ENCODE peak calls at places on chromosome 2, in six cellular contexts. S is lower leg skin, Z is HFFc6, I is T-helper 1 cell, Q is neural progenitor cell, A is endothelial cell. R is an unnamed sample.
A peak's percentile ranks its signal among the peaks of the same experiment; 100 is the strongest.

GRCh38 chr2:61179701-61180639 is 18.0 kb downstream of the C2orf74 start:
- DNase-seq in S (no peak), Z (peak; percentile 63), Q (no peak), I (no peak), A (no peak), R (no peak)

GRCh38 chr2:10389596-10389995 is 58.5 kb downstream of the ODC1 start:
- DNase-seq in Q (no peak), I (no peak), S (peak; percentile 73), A (no peak), Z (peak; percentile 82), R (no peak)

GRCh38 chr2:237648016-237648381 is 20.6 kb downstream of the LRRFIP1 start:
- DNase-seq in A (no peak), Z (no peak), S (no peak), Q (no peak), I (no peak), R (no peak)

GRCh38 chr2:96195410-96196071 is 13.1 kb downstream of the STARD7 start:
- DNase-seq in A (no peak), I (no peak), Q (no peak), S (no peak), Z (peak; percentile 92), R (no peak)

GRCh38 chr2:24353933-24354332 is 6.4 kb downstream of the ITSN2 start:
- DNase-seq in S (no peak), I (no peak), A (no peak), Z (no peak), Q (no peak), R (no peak)

GRCh38 chr2:28400921-28401320 is 8.3 kb downstream of the FOSL2 start:
- DNase-seq in A (no peak), Z (no peak), S (no peak), Q (no peak), I (no peak), R (no peak)

GRCh38 chr2:216011320-216011849 is 2.0 kb downstream of the MREG start:
- DNase-seq in Z (no peak), S (no peak), A (no peak), I (no peak), Q (no peak), R (no peak)

GRCh38 chr2:143807677-143808076 is 678.5 kb downstream of the ARHGAP15 start:
- DNase-seq in I (no peak), S (peak; percentile 73), Q (no peak), A (no peak), Z (no peak), R (no peak)

GRCh38 chr2:167599228-167599627 is 648.2 kb downstream of the STK39 start:
- DNase-seq in Z (no peak), Q (no peak), A (no peak), I (no peak), S (no peak), R (no peak)

GRCh38 chr2:159200498-159200897 is 86.0 kb downstream of the WDSUB1 start:
- DNase-seq in Q (no peak), Z (peak; percentile 41), A (no peak), S (no peak), I (no peak), R (no peak)

GRCh38 chr2:138238908-138239307 is 262.7 kb upstream of the SPOPL start:
- DNase-seq in I (no peak), Q (no peak), Z (no peak), A (no peak), S (no peak), R (no peak)

GRCh38 chr2:162821718-162822117 is 16.8 kb downstream of the KCNH7 start:
- DNase-seq in I (no peak), Z (no peak), Q (no peak), A (no peak), S (no peak), R (no peak)

GRCh38 chr2:234171666-234172065 is 121.2 kb downstream of the SPP2 start:
- DNase-seq in Q (no peak), I (no peak), A (no peak), S (no peak), Z (no peak), R (no peak)

GRCh38 chr2:1538663-1539062 is 125.4 kb downstream of the TPO start:
- DNase-seq in Q (peak; percentile 72), I (no peak), S (no peak), A (peak; percentile 76), Z (peak; percentile 57), R (peak; percentile 70)

GRCh38 chr2:167140767-167141166 is 252.5 kb downstream of the XIRP2 start:
- DNase-seq in I (no peak), A (no peak), Q (no peak), S (no peak), Z (peak; percentile 99), R (no peak)

GRCh38 chr2:170842785-170843184 is 26.1 kb downstream of the GAD1 start:
- DNase-seq in S (no peak), Q (no peak), I (no peak), A (no peak), Z (peak; percentile 48), R (no peak)

GRCh38 chr2:106847366-106847765 is 38.6 kb downstream of the ST6GAL2 start:
- DNase-seq in S (no peak), Z (no peak), A (no peak), Q (peak; percentile 57), I (no peak), R (no peak)

GRCh38 chr2:59691518-59692190 is 861.8 kb downstream of the BCL11A start:
- DNase-seq in S (no peak), I (no peak), A (no peak), Z (no peak), Q (no peak), R (peak; percentile 33)

GRCh38 chr2:106708189-106708588 is 177.8 kb downstream of the ST6GAL2 start:
- DNase-seq in A (no peak), I (no peak), S (no peak), Q (no peak), Z (no peak), R (no peak)

GRCh38 chr2:95728878-95729511 is 137.2 kb downstream of the TRIM43 start:
- DNase-seq in I (no peak), A (peak; percentile 67), S (peak; percentile 77), Q (no peak), Z (peak; percentile 82), R (peak; percentile 33)

GRCh38 chr2:601806-602455 is 75.3 kb downstream of the TMEM18 start:
- DNase-seq in Z (no peak), Q (no peak), S (no peak), I (no peak), A (no peak), R (no peak)

GRCh38 chr2:196718796-196719564 is 79.5 kb downstream of the CCDC150 start:
- DNase-seq in S (no peak), Q (peak; percentile 53), Z (peak; percentile 71), I (no peak), A (peak; percentile 15), R (peak; percentile 2)

GRCh38 chr2:9844581-9844980 is 1.3 kb downstream of the TAF1B start:
- DNase-seq in Z (peak; percentile 40), S (no peak), I (no peak), Q (no peak), A (no peak), R (no peak)

GRCh38 chr2:234690569-234691225 is 193.8 kb upstream of the ARL4C start:
- DNase-seq in I (no peak), A (no peak), Q (peak; percentile 55), S (no peak), Z (no peak), R (no peak)